ENCODE peak calls at places on chromosome 12, in four cellular contexts. E is IMR-90, I is hepatocyte, J is HCT116. H is an unnamed sample. For H3K4me1, the result is how much of the 10 kb centered on the place peaks cover.

GRCh38 chr12:120835304-120835612 is 68.9 kb downstream of the SPPL3 start:
- DNase-seq in E (no peak), I (no peak), J (no peak), H (no peak)

GRCh38 chr12:83933615-83934014 is 979.0 kb downstream of the SLC6A15 start:
- DNase-seq in E (no peak), I (no peak), J (no peak), H (no peak)

GRCh38 chr12:130813949-130814348 is 25.1 kb downstream of the STX2 start:
- DNase-seq in E (no peak), I (no peak), J (no peak), H (no peak)

GRCh38 chr12:63930971-63931370 is 86.5 kb downstream of the SRGAP1 start:
- DNase-seq in E (peak), I (no peak), J (no peak), H (no peak)

GRCh38 chr12:69225251-69225910 is 14.0 kb upstream of the CPSF6 start:
- DNase-seq in E (no peak), I (no peak), J (no peak), H (no peak)

GRCh38 chr12:116273813-116274551 is 3.5 kb downstream of the MED13L start:
- DNase-seq in E (no peak), I (no peak), J (no peak), H (no peak)

GRCh38 chr12:4518106-4518728 is 20.5 kb upstream of the RAD51AP1 start:
- DNase-seq in E (peak), I (no peak), J (peak), H (no peak)

GRCh38 chr12:63353559-63353958 is 202.6 kb upstream of the AVPR1A start:
- DNase-seq in E (peak), I (no peak), J (no peak), H (no peak)

GRCh38 chr12:38785376-38785775 is 120.0 kb downstream of the CPNE8 start:
- DNase-seq in E (no peak), I (no peak), J (no peak), H (no peak)

GRCh38 chr12:116673713-116674112 is 64.2 kb downstream of the SPRING1 start:
- DNase-seq in E (no peak), I (no peak), J (peak), H (peak)

GRCh38 chr12:55696141-55696540 is 11.6 kb downstream of the ITGA7 start:
- DNase-seq in E (no peak), I (no peak), J (no peak), H (no peak)

GRCh38 chr12:6532927-6533652 is 1.2 kb upstream of the GAPDH start:
- DNase-seq in E (peak), I (peak), J (no peak), H (peak)

GRCh38 chr12:98470469-98471082 is 44.8 kb upstream of the TMPO start:
- DNase-seq in E (no peak), I (no peak), J (no peak), H (no peak)

GRCh38 chr12:49633703-49634311 is 10.4 kb downstream of the PRPF40B start:
- DNase-seq in E (no peak), I (no peak), J (no peak), H (no peak)

GRCh38 chr12:52217223-52217622 is 15.8 kb upstream of the KRT7 start:
- DNase-seq in E (no peak), I (peak), J (peak), H (no peak)

GRCh38 chr12:101743724-101744472 is 4.6 kb upstream of the SYCP3 start:
- DNase-seq in E (no peak), I (no peak), J (no peak), H (peak)

GRCh38 chr12:101539148-101539547 is 55.6 kb upstream of the MYBPC1 start:
- DNase-seq in E (no peak), I (no peak), J (no peak), H (no peak)

GRCh38 chr12:62898568-62898967 is 36.4 kb downstream of the PPM1H start:
- DNase-seq in E (no peak), I (no peak), J (no peak), H (no peak)

GRCh38 chr12:69410571-69410970 is 51.0 kb downstream of the YEATS4 start:
- DNase-seq in E (no peak), I (no peak), J (no peak), H (no peak)

GRCh38 chr12:6450091-6450868 is 1.6 kb upstream of the TAPBPL start:
- DNase-seq in E (no peak), I (peak), J (no peak), H (no peak)

GRCh38 chr12:105358789-105359188 is 28.3 kb downstream of the C12orf75 start:
- DNase-seq in E (no peak), I (no peak), J (no peak), H (no peak)

GRCh38 chr12:96948782-96949181 is 41.7 kb downstream of the NEDD1 start:
- DNase-seq in E (no peak), I (no peak), J (no peak), H (no peak)

GRCh38 chr12:58967551-58967950 is 47.2 kb upstream of the LRIG3 start:
- DNase-seq in E (peak), I (no peak), J (no peak), H (no peak)

GRCh38 chr12:4251228-4251891 is 22.2 kb upstream of the CCND2 start:
- DNase-seq in E (no peak), I (no peak), J (no peak), H (no peak)

GRCh38 chr12:55972906-55973597 is 826 bp upstream of the RAB5B start:
- DNase-seq in E (peak), I (no peak), J (no peak), H (no peak)

GRCh38 chr12:50185496-50185895 is 18.3 kb upstream of the CERS5 start:
- DNase-seq in E (no peak), I (no peak), J (no peak), H (no peak)

GRCh38 chr12:106299193-106299794 is 3.2 kb upstream of the TCP11L2 start:
- DNase-seq in E (peak), I (no peak), J (no peak), H (no peak)

GRCh38 chr12:12719496-12719895 is 2.3 kb downstream of the CDKN1B start:
- DNase-seq in E (no peak), I (no peak), J (no peak), H (no peak)

GRCh38 chr12:12718853-12719252 is 1.7 kb downstream of the CDKN1B start:
- DNase-seq in E (peak), I (no peak), J (no peak), H (peak)

GRCh38 chr12:12721251-12721689 is 4.1 kb downstream of the CDKN1B start:
- DNase-seq in E (no peak), I (no peak), J (no peak), H (no peak)

GRCh38 chr12:12720637-12721250 is 3.6 kb downstream of the CDKN1B start:
- DNase-seq in E (no peak), I (no peak), J (no peak), H (peak)

DNA sequence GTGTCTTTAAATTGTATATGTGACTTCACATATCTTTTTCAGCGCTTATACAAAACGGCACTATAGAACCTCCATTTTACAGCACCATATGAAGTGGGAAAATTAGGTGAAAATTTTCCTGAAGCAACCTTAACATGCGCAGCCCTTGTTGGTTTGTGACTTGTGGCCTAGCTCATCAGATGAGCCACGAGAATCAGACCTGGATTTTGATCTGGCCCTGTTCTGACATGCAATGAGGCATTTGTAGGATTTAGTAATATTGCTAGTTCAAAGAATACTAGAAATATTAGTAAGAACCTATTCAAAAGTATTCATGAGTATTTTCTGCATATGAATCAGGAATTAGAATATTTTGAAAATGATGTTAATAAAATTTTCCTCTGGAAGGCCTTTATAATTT is 2.9 kb downstream of the CDKN1B start:
- DNase-seq in E (no peak), I (no peak), J (no peak), H (no peak)
- H3K4me2 ChIP-seq in E (peak), I (peak), J (peak), H (peak)

DNA sequence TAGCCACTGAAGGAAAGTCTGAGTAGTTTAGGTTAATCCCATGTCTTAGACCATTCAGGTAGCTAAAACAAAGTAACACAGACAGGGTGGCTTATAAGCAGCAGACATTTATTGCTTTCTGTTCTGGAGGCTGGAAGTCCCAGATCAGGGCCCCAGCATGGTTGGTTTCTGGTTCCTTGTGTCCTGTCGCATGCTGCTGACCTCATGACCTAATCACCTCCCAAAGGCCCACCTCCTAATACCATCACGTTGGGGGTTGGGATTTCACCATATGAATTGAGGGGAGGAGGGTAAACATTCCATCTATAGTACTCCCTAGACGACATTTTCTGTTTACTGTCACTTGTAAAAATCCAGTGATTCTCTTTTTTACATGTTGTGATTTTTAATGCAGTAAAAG is 148.6 kb downstream of the FBXL14 start:
- DNase-seq in E (no peak), I (no peak), J (no peak), H (no peak)
- H3K4me1 ChIP-seq in E (under half), I (under half), J (under half), H (under half)

GRCh38 chr12:124499873-124500231 is 67.6 kb downstream of the NCOR2 start:
- DNase-seq in E (no peak), I (no peak), J (no peak), H (no peak)

GRCh38 chr12:124498178-124498869 is 69.1 kb downstream of the NCOR2 start:
- DNase-seq in E (peak), I (no peak), J (no peak), H (no peak)

GRCh38 chr12:124500232-124501079 is 67.0 kb downstream of the NCOR2 start:
- DNase-seq in E (peak), I (peak), J (no peak), H (no peak)

GRCh38 chr12:124497658-124498057 is 69.8 kb downstream of the NCOR2 start:
- DNase-seq in E (peak), I (peak), J (no peak), H (no peak)

DNA sequence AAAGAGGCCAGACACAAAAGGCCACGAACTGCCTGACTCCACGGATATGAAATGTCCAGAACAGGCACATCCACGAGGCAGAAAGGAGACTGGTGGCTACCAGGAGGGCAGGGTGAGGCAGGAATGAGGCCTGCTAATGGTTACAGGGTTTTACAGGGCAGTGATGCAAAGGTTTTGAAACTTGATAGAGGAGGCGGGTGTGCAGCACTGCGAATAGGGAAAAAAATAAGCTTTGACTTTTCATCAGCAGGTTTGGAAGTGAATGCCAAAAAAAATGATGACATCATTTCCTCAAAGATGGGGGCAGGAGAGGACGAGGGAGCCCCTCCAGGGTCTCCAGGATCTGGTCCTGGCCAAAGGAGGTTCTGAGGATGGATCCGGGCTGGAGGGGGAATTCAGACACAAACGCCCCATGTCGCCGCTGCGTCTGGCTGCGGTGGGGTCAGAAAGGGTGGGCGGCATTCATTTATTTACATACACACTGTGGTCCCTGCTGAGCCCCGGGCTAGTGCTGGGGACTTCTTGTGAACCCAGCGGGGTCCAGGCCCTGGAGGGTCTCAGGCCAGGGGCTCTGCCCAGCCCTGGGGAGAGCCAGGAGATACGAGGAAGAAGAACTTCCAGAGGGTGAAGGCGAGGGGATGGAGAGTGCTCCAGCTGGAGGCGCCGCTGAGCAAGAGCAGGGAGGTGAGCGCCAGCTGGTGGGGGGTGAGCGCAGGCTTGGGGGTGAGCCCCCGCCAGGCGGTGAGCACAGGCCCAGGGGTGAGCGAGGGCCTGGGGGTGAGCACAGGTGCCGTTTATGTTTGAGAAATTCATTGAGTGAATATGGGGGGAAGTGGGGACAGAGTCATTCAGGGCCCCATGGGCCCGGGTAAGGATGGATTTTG is 68.3 kb downstream of the NCOR2 start:
- DNase-seq in E (peak), I (no peak), J (no peak), H (no peak)
- TF ChIP-seq CTCF in E (no peak), I (no peak), J (no peak), H (peak)

GRCh38 chr12:40999212-40999611 is 188.9 kb upstream of the PDZRN4 start:
- DNase-seq in E (no peak), I (no peak), J (no peak), H (no peak)
- H3K4me2 ChIP-seq in E (no peak), I (no peak), J (no peak), H (no peak)

GRCh38 chr12:75474121-75474520 is 6.4 kb upstream of the GLIPR1 start:
- DNase-seq in E (no peak), I (no peak), J (no peak), H (no peak)
- H3K4me1 ChIP-seq in E (under half), I (under half), J (under half), H (under half)

DNA sequence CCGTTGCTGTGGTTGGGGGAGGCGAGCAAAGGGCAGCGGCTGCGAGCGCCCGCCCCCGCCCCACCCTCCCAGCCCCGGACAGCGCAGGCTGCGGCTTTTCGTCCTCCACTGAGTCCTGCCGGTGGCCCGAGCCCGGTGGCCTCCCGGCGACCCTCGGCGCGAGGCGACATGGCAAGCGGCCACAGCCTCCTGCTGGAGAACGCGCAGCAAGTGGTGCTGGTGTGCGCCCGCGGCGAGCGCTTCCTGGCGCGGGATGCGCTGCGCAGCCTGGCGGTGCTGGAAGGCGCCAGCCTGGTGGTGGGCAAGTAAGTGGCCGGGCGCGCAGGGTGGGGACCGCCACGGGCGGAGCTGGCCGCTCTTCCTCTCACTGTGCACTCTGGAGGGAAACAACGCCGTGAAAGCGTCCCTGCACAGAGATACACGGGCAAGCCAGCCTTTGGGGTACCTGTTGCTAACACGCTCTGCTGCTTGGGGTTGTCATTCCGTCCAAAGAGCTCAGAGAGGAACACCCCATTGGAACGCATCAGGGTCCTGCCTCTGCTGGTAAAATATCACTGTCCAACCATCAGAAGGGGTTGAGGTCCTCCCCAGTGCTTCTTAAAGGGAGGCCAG is at the start of gene AMDHD1:
- DNase-seq in E (peak), I (peak), J (peak), H (peak)
- TF ChIP-seq CTCF in E (peak), I (peak), J (no peak), H (peak)

GRCh38 chr12:65443038-65443437 is 164.6 kb downstream of the MSRB3 start:
- DNase-seq in E (no peak), I (no peak), J (no peak), H (no peak)

GRCh38 chr12:65446901-65447300 is 168.4 kb downstream of the MSRB3 start:
- DNase-seq in E (no peak), I (no peak), J (no peak), H (no peak)

DNA sequence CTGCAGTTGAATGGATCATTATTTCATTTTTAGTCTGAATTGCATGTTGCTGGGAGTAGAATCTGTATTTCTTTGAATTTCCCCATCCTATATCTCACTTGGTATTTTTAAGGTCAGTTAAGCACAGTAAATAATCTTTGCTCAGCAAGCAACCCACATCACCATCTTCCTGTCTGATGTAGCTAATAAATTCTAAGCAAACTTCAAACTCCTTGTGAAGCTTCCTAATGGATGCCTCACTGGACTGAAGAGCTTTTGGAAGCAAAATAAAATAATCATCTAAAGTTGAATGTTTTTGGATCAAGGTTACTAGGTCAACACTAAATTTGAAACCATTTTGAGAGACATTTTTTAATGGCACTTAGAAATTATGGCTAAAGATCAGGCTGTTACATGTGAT is 163.9 kb downstream of the MSRB3 start:
- DNase-seq in E (no peak), I (no peak), J (no peak), H (no peak)
- H3K4me2 ChIP-seq in E (no peak), I (no peak), J (no peak), H (no peak)

DNA sequence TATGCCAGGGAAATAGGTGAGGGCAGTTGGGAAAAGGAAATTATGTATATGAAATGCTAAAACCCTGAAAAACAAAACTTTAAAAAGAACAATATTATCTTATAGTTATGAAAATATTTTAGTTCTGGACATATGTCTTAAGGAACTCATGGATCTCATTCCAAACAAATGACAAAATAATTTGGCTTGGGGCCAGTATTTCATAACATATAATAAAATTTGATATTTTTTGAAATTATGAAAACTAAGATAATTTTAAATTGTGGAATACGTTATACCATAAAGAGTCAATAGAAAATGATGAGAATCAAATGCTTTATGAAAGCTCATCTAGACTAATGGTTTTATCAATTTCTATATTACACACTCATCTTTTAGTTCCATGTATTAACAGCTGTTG is 173.8 kb upstream of the DCN start:
- DNase-seq in E (no peak), I (no peak), J (no peak), H (no peak)
- H3K4me1 ChIP-seq in E (under half), I (under half), J (under half), H (under half)

GRCh38 chr12:53806689-53807088 is 54.9 kb upstream of the CISTR start:
- DNase-seq in E (peak), I (peak), J (no peak), H (no peak)
- TF ChIP-seq CTCF in E (no peak), I (no peak), J (no peak), H (no peak)

H was measured in DND-41.